ENCODE peak calls at places on chromosomes 6 and 20, in six cellular contexts. B is spleen; Y is activated CD8-positive, alpha-beta T cell treated with anti-CD3 and anti-CD28 coated beads for 36 hours; W is H1; T is mucosa of gallbladder; V is LoVo. J is an unnamed sample.

GRCh38 chr20:36320898-36321695 is 15.0 kb downstream of the DLGAP4 start:
- DNase-seq in B (no peak), Y (no peak), W (no peak), T (no peak), V (no peak), J (no peak)

GRCh38 chr6:43627008-43627825 is 1.8 kb downstream of the GTPBP2 start:
- DNase-seq in B (no peak), Y (peak; percentile 46), W (no peak), T (peak; percentile 88), V (peak; percentile 93), J (peak; percentile 62)

GRCh38 chr6:89244237-89244985 is 27.3 kb upstream of the GABRR1 start:
- DNase-seq in B (no peak), Y (no peak), W (no peak), T (no peak), V (no peak), J (no peak)

GRCh38 chr6:154127638-154128037 is 88.6 kb downstream of the OPRM1 start:
- DNase-seq in B (no peak), Y (no peak), W (no peak), T (no peak), V (no peak), J (no peak)

GRCh38 chr20:13331536-13331935 is 110.5 kb downstream of the ISM1 start:
- DNase-seq in B (no peak), Y (no peak), W (no peak), T (no peak), V (no peak), J (no peak)

GRCh38 chr6:30915591-30915946 is 1.5 kb downstream of the VARS2 start:
- DNase-seq in B (no peak), Y (peak; percentile 19), W (no peak), T (peak; percentile 53), V (peak; percentile 54), J (no peak)

GRCh38 chr20:60104980-60105379 is 146.8 kb downstream of the CDH26 start:
- DNase-seq in B (no peak), Y (no peak), W (peak; percentile 38), T (no peak), V (no peak), J (no peak)

GRCh38 chr20:14521436-14521835 is 184.0 kb upstream of the FLRT3 start:
- DNase-seq in B (no peak), Y (no peak), W (no peak), T (no peak), V (no peak), J (no peak)

GRCh38 chr6:53263915-53264314 is 84.8 kb downstream of the ELOVL5 start:
- DNase-seq in B (no peak), Y (no peak), W (no peak), T (no peak), V (no peak), J (no peak)

GRCh38 chr6:122400121-122400450 is 634 bp downstream of the HSF2 start:
- DNase-seq in B (no peak), Y (peak; percentile 35), W (no peak), T (no peak), V (no peak), J (no peak)

GRCh38 chr6:159985296-159985940 is 16.5 kb downstream of the IGF2R start:
- DNase-seq in B (no peak), Y (no peak), W (no peak), T (no peak), V (no peak), J (no peak)

GRCh38 chr20:58421497-58421850 is 32.4 kb downstream of the VAPB start:
- DNase-seq in B (no peak), Y (no peak), W (no peak), T (no peak), V (no peak), J (no peak)

GRCh38 chr6:35318845-35319220 is 21.2 kb downstream of the DEF6 start:
- DNase-seq in B (no peak), Y (no peak), W (no peak), T (no peak), V (no peak), J (no peak)

GRCh38 chr6:33199687-33200233 is 705 bp downstream of the RXRB start:
- DNase-seq in B (peak; percentile 94), Y (peak; percentile 83), W (peak; percentile 73), T (peak; percentile 50), V (peak; percentile 82), J (no peak)

GRCh38 chr20:61385316-61385715 is 133.3 kb downstream of the CDH4 start:
- DNase-seq in B (no peak), Y (no peak), W (no peak), T (no peak), V (no peak), J (no peak)

GRCh38 chr20:45972500-45973183 is 639 bp upstream of the ZNF335 start:
- DNase-seq in B (peak; percentile 97), Y (no peak), W (no peak), T (no peak), V (peak; percentile 98), J (no peak)

GRCh38 chr6:36514554-36515456 is 32.5 kb downstream of the STK38 start:
- DNase-seq in B (no peak), Y (peak; percentile 52), W (no peak), T (peak; percentile 61), V (no peak), J (peak; percentile 60)

GRCh38 chr6:67412035-67412434 is 1223.0 kb upstream of the ADGRB3 start:
- DNase-seq in B (no peak), Y (no peak), W (no peak), T (no peak), V (no peak), J (no peak)

GRCh38 chr20:64261138-64261537 is 5.6 kb downstream of the PCMTD2 start:
- DNase-seq in B (no peak), Y (peak; percentile 24), W (no peak), T (no peak), V (no peak), J (no peak)

GRCh38 chr6:5751525-5752252 is 255.0 kb downstream of the NRN1 start:
- DNase-seq in B (no peak), Y (no peak), W (no peak), T (no peak), V (no peak), J (no peak)

GRCh38 chr6:150573041-150573681 is 26.5 kb upstream of the PLEKHG1 start:
- DNase-seq in B (peak; percentile 85), Y (no peak), W (no peak), T (no peak), V (no peak), J (peak; percentile 97)

GRCh38 chr6:159760602-159761057 is 1.2 kb upstream of the ACAT2 start:
- DNase-seq in B (no peak), Y (no peak), W (peak; percentile 63), T (no peak), V (peak; percentile 28), J (no peak)

GRCh38 chr6:92888316-92888715 is 531.0 kb downstream of the EPHA7 start:
- DNase-seq in B (no peak), Y (no peak), W (no peak), T (no peak), V (no peak), J (no peak)

GRCh38 chr6:56958481-56958880 is 3.6 kb downstream of the BEND6 start:
- DNase-seq in B (no peak), Y (no peak), W (no peak), T (no peak), V (no peak), J (no peak)

GRCh38 chr20:5170341-5170740 is 43.5 kb downstream of the CDS2 start:
- DNase-seq in B (no peak), Y (no peak), W (no peak), T (no peak), V (no peak), J (no peak)

GRCh38 chr20:11178946-11179654 is 505.3 kb upstream of the JAG1 start:
- DNase-seq in B (no peak), Y (no peak), W (no peak), T (no peak), V (peak; percentile 52), J (no peak)

GRCh38 chr6:170031684-170032121 is 259.2 kb downstream of the DLL1 start:
- DNase-seq in B (peak; percentile 65), Y (no peak), W (no peak), T (no peak), V (no peak), J (peak; percentile 38)

GRCh38 chr20:53768329-53768728 is 174.7 kb upstream of the ZNF217 start:
- DNase-seq in B (no peak), Y (no peak), W (peak; percentile 73), T (no peak), V (no peak), J (no peak)

GRCh38 chr6:10535198-10535597 is 14.0 kb downstream of the GCNT2 start:
- DNase-seq in B (no peak), Y (no peak), W (no peak), T (no peak), V (no peak), J (no peak)

GRCh38 chr20:60727425-60727824 is 524.6 kb upstream of the CDH4 start:
- DNase-seq in B (no peak), Y (no peak), W (no peak), T (no peak), V (no peak), J (no peak)

GRCh38 chr20:9177278-9177677 is 108.4 kb downstream of the PLCB4 start:
- DNase-seq in B (no peak), Y (no peak), W (no peak), T (no peak), V (peak; percentile 32), J (no peak)

GRCh38 chr20:48581167-48581566 is 246.6 kb downstream of the PREX1 start:
- DNase-seq in B (no peak), Y (no peak), W (no peak), T (no peak), V (no peak), J (no peak)

GRCh38 chr20:58930496-58930895 is 50.6 kb upstream of the NELFCD start:
- DNase-seq in B (no peak), Y (no peak), W (no peak), T (no peak), V (no peak), J (no peak)

GRCh38 chr6:135784493-135784892 is 67.0 kb upstream of the PDE7B start:
- DNase-seq in B (no peak), Y (no peak), W (no peak), T (no peak), V (no peak), J (no peak)

GRCh38 chr6:37137881-37138568 is 31.9 kb upstream of the PIM1 start:
- DNase-seq in B (no peak), Y (no peak), W (peak; percentile 93), T (no peak), V (no peak), J (no peak)

GRCh38 chr6:28002181-28002580 is 45.1 kb downstream of the OR2B6 start:
- DNase-seq in B (no peak), Y (no peak), W (no peak), T (no peak), V (no peak), J (no peak)

GRCh38 chr6:146470091-146470770 is 73.4 kb upstream of the RAB32 start:
- DNase-seq in B (no peak), Y (no peak), W (no peak), T (no peak), V (no peak), J (no peak)